ENCODE peak calls at places on chromosomes 4 and X, in eight cellular contexts. K is neuronal stem cell, Y is colonic mucosa, J is IMR-90, R is SK-N-SH, F is kidney, M is fibroblast of lung, D is HepG2. S is an unnamed sample.

GRCh38 chr4:28558871-28559270 is 1698.2 kb downstream of the STIM2 start:
- DNase-seq in F (no peak), J (peak; percentile 5), M (no peak), K (no peak), Y (no peak), D (no peak), R (no peak), S (no peak)

GRCh38 chr4:38454284-38454683 is 209.7 kb upstream of the KLF3 start:
- DNase-seq in J (no peak), M (no peak), Y (no peak), R (no peak), F (no peak), K (no peak), D (no peak), S (no peak)

GRCh38 chrX:146602246-146602645 is 207.3 kb upstream of the CXorf51B start:
- DNase-seq in M (no peak), Y (no peak), R (no peak), K (no peak), J (no peak), F (no peak), D (no peak), S (no peak)

GRCh38 chr4:94621491-94622080 is 136.2 kb upstream of the BMPR1B start:
- DNase-seq in R (peak; percentile 37), F (no peak), Y (peak; percentile 23), D (peak; percentile 28), M (peak; percentile 33), K (peak; percentile 23), J (peak; percentile 61), S (peak; percentile 83)

GRCh38 chr4:93897559-93897958 is 69.0 kb downstream of the ATOH1 start:
- DNase-seq in R (peak; percentile 35), M (no peak), K (no peak), J (no peak), D (peak; percentile 3), F (no peak), Y (no peak), S (peak; percentile 66)

GRCh38 chrX:56233682-56234081 is 1.5 kb downstream of the KLF8 start:
- DNase-seq in R (no peak), M (peak; percentile 17), K (no peak), F (peak; percentile 84), Y (peak; percentile 56), J (no peak), D (no peak), S (no peak)

GRCh38 chr4:126207892-126208291 is 893.1 kb downstream of the FAT4 start:
- DNase-seq in M (no peak), R (no peak), F (no peak), D (no peak), K (no peak), J (no peak), Y (no peak), S (no peak)

GRCh38 chr4:165651901-165652300 is 221.1 kb upstream of the TLL1 start:
- DNase-seq in K (no peak), Y (no peak), M (no peak), R (no peak), J (no peak), D (no peak), F (no peak), S (no peak)

GRCh38 chr4:167020410-167020809 is 213.9 kb downstream of the SPOCK3 start:
- DNase-seq in J (no peak), F (no peak), K (no peak), Y (no peak), R (no peak), M (peak; percentile 2), D (peak; percentile 5), S (no peak)

DNA sequence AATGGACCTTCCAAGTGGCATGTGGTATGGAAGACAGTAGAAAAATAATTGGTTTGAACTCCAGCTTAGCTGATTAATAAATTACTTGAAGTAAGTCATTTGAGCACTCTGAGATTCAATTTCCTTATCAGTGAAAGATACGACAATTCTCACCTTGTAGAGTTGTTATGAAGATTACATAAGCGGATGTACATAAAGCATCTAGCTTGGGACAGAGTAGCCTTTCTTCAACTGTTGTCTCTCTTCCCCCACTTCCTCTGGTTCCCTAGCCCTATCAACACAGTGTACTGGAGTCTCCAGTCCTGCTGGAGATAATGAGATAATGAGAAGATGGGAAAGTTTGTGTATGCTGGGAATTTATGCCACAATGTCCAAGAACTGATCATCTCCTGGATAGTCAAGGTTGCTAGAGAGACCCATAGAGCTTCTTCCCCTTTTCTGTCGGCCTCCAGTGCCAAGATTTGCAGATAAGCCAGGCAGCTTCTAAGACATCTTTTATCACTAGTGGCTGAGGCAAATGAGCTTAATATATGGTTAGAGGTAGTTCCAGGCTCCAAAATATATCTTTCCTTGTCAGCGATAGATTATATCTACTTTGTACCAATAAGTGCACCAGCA is 33.9 kb downstream of the VSIG4 start:
- DNase-seq in Y (no peak), F (no peak), K (no peak), M (no peak), D (no peak), R (no peak), J (no peak), S (no peak)
- H3K9ac ChIP-seq in Y (no peak overlapping the region), F (no peak overlapping the region), K (no peak overlapping the region), M (no peak overlapping the region), D (no peak overlapping the region), R (no peak overlapping the region), J (no peak overlapping the region), S (no peak overlapping the region)

DNA sequence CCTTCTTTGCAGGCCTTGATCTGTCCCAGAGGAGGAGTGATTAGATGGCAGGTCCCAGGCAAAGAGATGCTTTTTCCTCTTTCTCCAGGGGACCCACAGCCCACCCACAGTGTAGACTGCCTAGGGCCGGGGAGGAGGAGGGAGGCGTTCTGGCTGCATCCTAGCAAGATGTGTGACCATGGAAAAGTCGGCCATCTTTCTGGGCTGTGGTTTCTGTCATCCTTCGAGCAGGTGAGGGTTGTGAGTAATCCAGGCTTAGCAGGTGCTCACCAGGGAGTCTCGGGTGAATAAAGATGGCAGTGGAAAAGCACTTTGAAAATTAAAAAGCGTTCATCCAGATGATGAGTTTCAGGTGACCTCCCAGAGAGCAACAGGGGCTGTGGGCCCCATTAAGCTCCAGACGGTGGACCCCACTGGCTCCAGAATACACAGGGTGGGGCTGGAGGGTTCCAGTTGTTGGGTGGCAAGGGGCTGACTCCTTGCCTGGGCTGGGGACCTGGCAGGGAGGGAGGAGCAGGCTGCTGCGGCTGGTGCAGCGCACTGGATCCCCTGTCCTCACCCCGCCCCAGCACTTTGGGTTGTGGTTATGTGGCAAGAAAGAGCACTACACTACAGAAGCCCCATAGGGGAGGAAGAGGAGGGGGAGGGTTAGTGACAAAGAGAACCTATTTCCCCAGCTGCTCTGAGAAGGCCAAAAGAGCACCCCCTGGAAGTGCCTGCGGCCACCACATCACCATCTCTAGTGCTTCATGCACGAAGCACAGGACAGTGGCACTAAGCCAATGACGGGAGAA is 23.7 kb downstream of the ELF4 start:
- DNase-seq in J (no peak), M (no peak), K (no peak), R (no peak), D (no peak), F (no peak), Y (no peak), S (peak; percentile 67)
- H3K27ac ChIP-seq in J (no peak overlapping the region), M (no peak overlapping the region), K (no peak overlapping the region), R (no peak overlapping the region), D (no peak overlapping the region), F (peak overlapping the region; percentile 60), Y (peak overlapping the region; percentile 47), S (peak overlapping the region; percentile 89)

GRCh38 chr4:15874671-15875070 is 63.9 kb downstream of the FGFBP1 start:
- DNase-seq in M (no peak), J (no peak), R (no peak), Y (no peak), D (no peak), F (no peak), K (no peak), S (no peak)

GRCh38 chr4:15875663-15876460 is 62.7 kb downstream of the FGFBP1 start:
- DNase-seq in Y (no peak), R (no peak), F (no peak), D (no peak), J (no peak), K (no peak), M (no peak), S (no peak)

GRCh38 chr4:15873117-15873516 is 65.4 kb downstream of the FGFBP1 start:
- DNase-seq in J (no peak), R (no peak), K (no peak), D (no peak), M (no peak), Y (no peak), F (no peak), S (no peak)

GRCh38 chr4:15882675-15883086 is 55.9 kb downstream of the FGFBP1 start:
- DNase-seq in J (peak; percentile 82), M (peak; percentile 72), D (peak; percentile 64), R (peak; percentile 57), F (no peak), Y (peak; percentile 58), K (peak; percentile 69), S (peak; percentile 87)

GRCh38 chr4:15878011-15878410 is 60.5 kb downstream of the FGFBP1 start:
- DNase-seq in D (no peak), Y (no peak), R (no peak), F (no peak), J (no peak), K (no peak), M (no peak), S (peak; percentile 47)
- H3K4me3 ChIP-seq in D (no peak overlapping the region), Y (no peak overlapping the region), R (no peak overlapping the region), F (no peak overlapping the region), J (no peak overlapping the region), K (no peak overlapping the region), M (no peak overlapping the region), S (no peak overlapping the region)

GRCh38 chr4:52657317-52657629 is 1.8 kb downstream of the USP46 start:
- DNase-seq in D (no peak), Y (no peak), M (no peak), J (no peak), K (no peak), F (no peak), R (no peak), S (no peak)

GRCh38 chr4:52658671-52659015 is 458 bp downstream of the USP46 start:
- DNase-seq in J (no peak), R (peak; percentile 79), K (peak; percentile 5), D (no peak), F (no peak), M (no peak), Y (no peak), S (peak; percentile 62)

GRCh38 chr4:52659722-52660261 is 691 bp upstream of the USP46 start:
- DNase-seq in K (peak; percentile 14), D (peak; percentile 15), M (peak; percentile 23), R (peak; percentile 70), Y (peak; percentile 71), F (peak; percentile 90), J (no peak), S (no peak)

GRCh38 chr4:52659016-52659721 is at the start of gene USP46:
- DNase-seq in D (peak; percentile 44), R (peak; percentile 97), K (peak; percentile 66), J (peak; percentile 69), M (peak; percentile 74), Y (peak; percentile 74), F (peak; percentile 93), S (peak; percentile 85)

DNA sequence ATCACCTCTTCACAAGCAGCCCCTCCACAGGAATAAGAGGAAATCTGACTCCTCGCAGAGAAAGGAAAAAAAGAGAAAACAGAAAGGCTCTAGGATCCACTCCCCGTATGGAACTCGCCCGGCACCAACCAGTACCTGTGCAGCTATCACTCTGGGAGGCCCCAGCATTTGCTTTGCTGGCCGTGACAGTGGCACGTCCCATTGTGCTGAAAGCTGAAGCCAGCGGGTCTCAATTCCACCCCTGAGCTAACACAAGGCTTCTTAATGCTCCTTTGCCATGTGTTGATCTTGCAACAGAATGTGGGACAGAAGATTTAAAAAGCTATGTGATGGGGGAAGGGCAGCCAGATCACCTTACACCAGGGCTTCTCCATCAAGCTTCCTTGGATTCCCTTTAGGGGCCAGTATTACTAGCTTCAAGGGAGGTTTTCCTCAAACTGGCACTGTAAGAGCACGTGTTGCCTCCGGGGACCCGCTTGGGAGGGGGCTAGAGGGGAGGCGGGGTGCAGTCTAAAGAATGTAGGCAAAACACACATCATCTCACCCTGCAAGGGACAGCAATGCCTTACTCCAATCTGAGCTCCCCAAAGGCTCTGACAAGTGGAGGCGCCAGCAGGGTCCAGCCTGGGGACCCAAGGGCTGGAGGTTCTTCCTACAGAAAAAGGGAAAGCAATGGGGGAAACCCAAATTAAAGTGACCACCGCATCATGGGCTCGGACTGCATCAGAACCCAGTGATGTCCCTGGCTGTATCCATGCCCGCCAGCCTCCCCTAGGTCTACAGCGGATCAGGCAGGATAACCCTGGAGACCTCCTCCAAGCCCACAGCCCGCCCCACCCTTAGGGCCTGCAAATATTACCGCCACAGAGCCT is 1.2 kb downstream of the USP46 start:
- DNase-seq in D (no peak), K (peak; percentile 30), R (peak; percentile 45), Y (peak; percentile 23), F (no peak), J (peak; percentile 69), M (peak; percentile 39), S (no peak)
- H3K9ac ChIP-seq in D (peak overlapping the region; percentile 78), K (no peak overlapping the region), R (peak overlapping the region; percentile 89), Y (peak overlapping the region; percentile 67), F (peak overlapping the region; percentile 60), J (peak overlapping the region; percentile 100), M (no peak overlapping the region), S (peak overlapping the region; percentile 89)